ENCODE peak calls at places on chromosomes 11 and 22, in ten cellular contexts. B is OCI-LY7, I is neural progenitor cell, J is endothelial cell of umbilical vein, V is mucosa of descending colon, H is tibial nerve, A is D721Med, X is H9, R is endodermal cell, O is RWPE1. W is an unnamed sample.

GRCh38 chr11:46377266-46377665 is 4.2 kb upstream of the MDK start:
- DNase-seq in B (no peak), I (no peak), J (no peak), V (no peak), H (no peak), A (no peak), X (no peak), R (no peak), O (no peak), W (no peak)

GRCh38 chr11:3834349-3835099 is 6.2 kb downstream of the RHOG start:
- DNase-seq in B (peak), I (no peak), J (no peak), V (peak), H (peak), A (no peak), X (no peak), R (no peak), O (no peak), W (peak)

GRCh38 chr11:70399681-70400112 is 1.4 kb downstream of the CTTN start:
- DNase-seq in B (no peak), I (peak), J (peak), V (peak), H (peak), A (no peak), X (peak), R (peak), O (peak), W (peak)

GRCh38 chr22:35517207-35517606 is 23.4 kb upstream of the RASD2 start:
- DNase-seq in B (peak), I (no peak), J (no peak), V (no peak), H (no peak), A (no peak), X (no peak), R (peak), O (no peak), W (no peak)

GRCh38 chr22:50186789-50187523 is 1.2 kb downstream of the TRABD start:
- DNase-seq in B (peak), I (peak), J (no peak), V (peak), H (no peak), A (no peak), X (no peak), R (no peak), O (no peak), W (no peak)

GRCh38 chr22:50456466-50457234 is 18.2 kb downstream of the SBF1 start:
- DNase-seq in B (no peak), I (peak), J (no peak), V (no peak), H (no peak), A (no peak), X (peak), R (peak), O (no peak), W (no peak)

GRCh38 chr22:35160268-35160667 is 94.3 kb downstream of the ISX start:
- DNase-seq in B (no peak), I (no peak), J (no peak), V (no peak), H (no peak), A (no peak), X (no peak), R (no peak), O (no peak), W (no peak)

GRCh38 chr11:8025123-8025522 is 38.0 kb downstream of the EIF3F start:
- DNase-seq in B (no peak), I (no peak), J (no peak), V (no peak), H (no peak), A (no peak), X (peak), R (no peak), O (no peak), W (no peak)

GRCh38 chr11:62402994-62403393 is 15.8 kb upstream of the SCGB1A1 start:
- DNase-seq in B (no peak), I (no peak), J (no peak), V (no peak), H (no peak), A (peak), X (no peak), R (no peak), O (no peak), W (no peak)

GRCh38 chr11:60859616-60860250 is 4.0 kb upstream of the PTGDR2 start:
- DNase-seq in B (no peak), I (no peak), J (no peak), V (no peak), H (no peak), A (no peak), X (no peak), R (no peak), O (no peak), W (no peak)

GRCh38 chr22:41217553-41218157 is 12.5 kb downstream of the L3MBTL2 start:
- DNase-seq in B (peak), I (peak), J (peak), V (peak), H (peak), A (no peak), X (peak), R (peak), O (peak), W (peak)

GRCh38 chr11:45773271-45774022 is 31.5 kb upstream of the SLC35C1 start:
- DNase-seq in B (no peak), I (no peak), J (no peak), V (no peak), H (no peak), A (no peak), X (no peak), R (no peak), O (no peak), W (no peak)

GRCh38 chr11:112520293-112520692 is 259.6 kb upstream of the PLET1 start:
- DNase-seq in B (no peak), I (no peak), J (no peak), V (no peak), H (no peak), A (no peak), X (no peak), R (peak), O (no peak), W (no peak)

GRCh38 chr22:27032121-27032761 is 374.9 kb downstream of the MIAT start:
- DNase-seq in B (no peak), I (peak), J (no peak), V (no peak), H (no peak), A (no peak), X (peak), R (peak), O (no peak), W (no peak)
- TF ChIP-seq CTCF in B (peak), I (peak), J (peak), V (no peak), H (no peak), A (peak), X (peak), R (peak), O (no peak), W (no peak)

DNA sequence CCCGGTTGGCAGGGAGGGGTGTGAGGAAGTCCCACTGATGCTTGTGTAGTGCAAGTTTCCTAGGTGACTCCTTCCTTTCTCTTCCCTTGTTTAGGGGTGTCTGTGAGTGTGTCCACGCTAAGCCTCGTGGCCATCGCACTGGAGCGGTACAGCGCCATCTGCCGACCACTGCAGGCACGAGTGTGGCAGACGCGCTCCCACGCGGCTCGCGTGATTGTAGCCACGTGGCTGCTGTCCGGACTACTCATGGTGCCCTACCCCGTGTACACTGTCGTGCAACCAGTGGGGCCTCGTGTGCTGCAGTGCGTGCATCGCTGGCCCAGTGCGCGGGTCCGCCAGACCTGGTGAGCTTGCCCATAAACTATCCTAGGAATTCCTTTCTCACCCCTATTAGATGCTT is 10.4 kb downstream of the CCKBR start:
- DNase-seq in B (no peak), I (peak), J (no peak), V (peak), H (no peak), A (no peak), X (peak), R (peak), O (no peak), W (no peak)
- TF ChIP-seq CTCF in B (peak), I (peak), J (no peak), V (no peak), H (no peak), A (no peak), X (peak), R (peak), O (no peak), W (peak)

GRCh38 chr11:116808262-116809175 is 14.6 kb downstream of the APOA4 start:
- DNase-seq in B (no peak), I (no peak), J (no peak), V (peak), H (no peak), A (no peak), X (no peak), R (peak), O (peak), W (no peak)
- TF ChIP-seq CTCF in B (no peak), I (no peak), J (no peak), V (no peak), H (no peak), A (no peak), X (no peak), R (no peak), O (no peak), W (no peak)

GRCh38 chr22:44729391-44730012 is 22.9 kb upstream of the ARHGAP8 start:
- DNase-seq in B (no peak), I (no peak), J (peak), V (peak), H (peak), A (no peak), X (no peak), R (no peak), O (no peak), W (no peak)
- TF ChIP-seq CTCF in B (no peak), I (no peak), J (peak), V (no peak), H (peak), A (no peak), X (no peak), R (no peak), O (no peak), W (no peak)

DNA sequence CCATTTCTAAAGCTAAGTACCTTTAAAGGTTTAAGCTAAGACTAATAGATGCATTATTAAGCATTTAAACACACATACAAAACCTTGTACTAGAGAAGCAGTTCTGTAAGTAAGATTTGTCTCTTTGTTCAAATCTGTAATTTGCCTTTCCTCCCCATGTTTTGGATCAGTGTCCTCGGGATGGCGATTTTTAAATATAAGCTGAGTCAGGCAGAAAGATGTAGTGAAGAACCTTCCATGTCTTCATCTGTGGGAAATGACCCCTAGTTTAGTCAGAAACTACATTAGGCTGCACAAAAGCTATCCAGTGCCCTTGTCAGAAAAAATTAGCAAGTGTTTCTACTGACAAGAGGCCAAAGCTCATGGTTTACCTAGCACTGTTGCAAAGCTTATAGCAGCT is 139.6 kb downstream of the ELP4 start:
- DNase-seq in B (no peak), I (peak), J (no peak), V (no peak), H (no peak), A (no peak), X (no peak), R (no peak), O (no peak), W (no peak)
- TF ChIP-seq CTCF in B (no peak), I (no peak), J (no peak), V (no peak), H (no peak), A (no peak), X (no peak), R (no peak), O (no peak), W (no peak)

DNA sequence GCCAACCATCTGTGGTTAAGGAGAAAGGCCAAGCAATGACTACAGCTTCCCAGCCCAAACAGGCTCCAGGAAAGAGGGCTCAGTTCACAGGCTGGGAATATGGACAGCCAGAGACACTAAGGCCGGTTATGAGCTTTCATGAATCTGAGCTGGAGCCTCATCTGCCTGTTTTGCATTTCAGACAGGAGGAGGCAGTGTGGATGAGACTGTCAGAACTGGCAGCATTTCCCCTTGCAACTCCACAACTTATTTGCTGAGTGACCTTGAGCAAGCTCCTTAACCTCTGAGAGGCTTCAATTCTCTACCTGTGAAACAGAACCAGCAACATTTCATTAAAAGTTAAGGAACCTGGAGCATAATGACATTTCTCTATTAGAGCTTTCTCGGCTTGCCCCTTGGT is 264.0 kb downstream of the ETS1 start:
- DNase-seq in B (peak), I (no peak), J (peak), V (no peak), H (no peak), A (no peak), X (no peak), R (no peak), O (no peak), W (no peak)
- TF ChIP-seq CTCF in B (peak), I (peak), J (peak), V (no peak), H (no peak), A (no peak), X (peak), R (peak), O (no peak), W (no peak)

DNA sequence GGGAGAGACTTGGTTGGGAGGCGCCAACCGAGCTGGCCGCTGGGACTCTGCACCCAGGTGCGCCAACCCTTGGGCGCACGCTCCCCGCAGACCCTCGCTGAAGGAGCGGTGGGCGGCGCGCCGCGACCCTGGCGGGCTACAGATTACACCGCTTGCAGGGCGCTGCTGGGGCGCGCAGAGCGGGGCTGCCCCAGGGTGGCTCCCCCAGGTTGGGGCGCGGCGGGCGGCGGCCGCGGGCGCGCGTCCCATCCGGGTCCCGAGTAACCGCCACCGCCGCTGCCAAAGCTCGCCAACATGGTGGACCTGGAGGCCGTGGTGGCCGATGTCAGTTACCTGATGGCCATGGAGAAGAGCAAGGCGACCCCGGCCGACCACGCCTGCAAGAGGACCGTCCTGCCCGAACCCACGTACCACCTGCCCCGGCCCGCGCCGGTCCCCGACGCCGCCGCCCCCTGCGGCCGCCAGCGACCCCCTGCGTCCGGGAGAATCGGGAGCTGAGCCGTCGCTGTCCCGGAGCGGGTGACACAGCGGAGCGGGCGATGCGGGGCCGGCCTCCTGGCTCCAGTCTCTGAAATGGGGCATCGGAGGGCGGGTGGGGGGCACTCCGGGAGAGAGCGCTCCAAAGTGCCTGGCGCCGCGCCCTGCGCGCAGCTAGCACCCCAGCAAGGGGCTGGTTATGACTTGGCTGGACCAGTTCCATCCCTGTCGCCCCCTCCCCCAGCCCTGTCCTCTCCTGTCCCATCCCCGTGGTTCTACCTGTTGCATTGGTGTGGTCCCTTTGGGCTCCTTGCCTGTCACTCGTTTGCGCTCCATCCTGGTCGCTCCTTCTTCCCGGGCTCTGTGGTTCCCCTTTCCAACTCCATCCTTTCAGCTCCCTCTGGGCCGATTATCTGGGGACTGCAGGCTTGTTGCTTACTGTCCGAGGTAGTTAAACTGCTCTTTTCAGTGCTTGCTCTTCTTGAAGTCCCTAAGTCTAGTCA is 143.3 kb upstream of the GRK3 start:
- DNase-seq in B (no peak), I (peak), J (no peak), V (peak), H (no peak), A (no peak), X (peak), R (peak), O (no peak), W (no peak)
- TF ChIP-seq CTCF in B (no peak), I (no peak), J (no peak), V (no peak), H (no peak), A (no peak), X (peak), R (peak), O (no peak), W (peak)

GRCh38 chr11:65888163-65888814 is at the start of gene FIBP:
- DNase-seq in B (peak), I (peak), J (peak), V (peak), H (peak), A (peak), X (peak), R (peak), O (peak), W (peak)

GRCh38 chr11:65892661-65893317 is 2.3 kb downstream of the CCDC85B start:
- DNase-seq in B (no peak), I (no peak), J (no peak), V (peak), H (no peak), A (no peak), X (no peak), R (no peak), O (no peak), W (no peak)

GRCh38 chr11:65890324-65891179 is at the start of gene CCDC85B:
- DNase-seq in B (peak), I (peak), J (peak), V (peak), H (peak), A (peak), X (peak), R (peak), O (peak), W (peak)

GRCh38 chr11:65894034-65894591 is 3.6 kb downstream of the CCDC85B start:
- DNase-seq in B (peak), I (no peak), J (peak), V (peak), H (no peak), A (no peak), X (no peak), R (no peak), O (no peak), W (no peak)

GRCh38 chr11:65891180-65892136 is 985 bp downstream of the CCDC85B start:
- DNase-seq in B (peak), I (peak), J (peak), V (peak), H (no peak), A (no peak), X (peak), R (peak), O (no peak), W (no peak)
- TF ChIP-seq CTCF in B (peak), I (peak), J (peak), V (no peak), H (no peak), A (peak), X (peak), R (peak), O (no peak), W (no peak)

DNA sequence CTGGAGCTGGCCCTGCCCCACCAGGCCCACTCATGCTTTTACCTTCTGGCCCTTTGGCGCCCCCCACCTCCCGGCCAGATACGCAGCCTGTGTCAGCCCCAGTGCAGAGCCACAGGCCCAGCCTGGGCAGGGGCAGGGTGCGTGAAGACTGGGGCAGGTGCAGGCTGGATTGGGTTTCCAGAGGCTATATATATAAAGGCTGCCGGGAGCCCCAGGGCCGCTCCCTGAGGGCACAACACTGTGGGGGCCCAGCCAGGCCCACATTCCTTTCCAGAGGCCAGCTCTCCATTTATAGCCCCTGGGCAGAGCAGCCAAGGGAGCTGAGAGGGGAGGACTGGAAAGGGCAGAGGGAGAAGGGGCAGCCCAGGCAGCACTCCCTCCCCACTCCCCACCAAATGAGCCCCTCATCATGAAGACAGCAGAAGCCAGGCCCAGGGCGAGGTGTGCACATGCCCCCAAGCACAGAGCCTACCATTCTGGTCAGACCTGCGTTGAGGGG is 5.0 kb upstream of the MYOD1 start:
- DNase-seq in B (no peak), I (no peak), J (no peak), V (no peak), H (no peak), A (no peak), X (no peak), R (peak), O (no peak), W (no peak)
- TF ChIP-seq CTCF in B (no peak), I (peak), J (no peak), V (no peak), H (no peak), A (peak), X (peak), R (peak), O (no peak), W (no peak)